ENCODE peak calls at places on chromosome 14, in six cellular contexts. One of them, this sample, is unnamed.

GRCh38 chr14:37594916-37595808 is at the start of the genes FOXA1 and TTC6:
- DNase-seq in IMR-90: peak; percentile 24
- DNase-seq in neuronal stem cell: peak; percentile 41
- DNase-seq in H9: peak; percentile 81
- DNase-seq in mesendoderm: peak; percentile 65
- DNase-seq in H1: peak; percentile 73
- DNase-seq in this sample: peak; percentile 47

GRCh38 chr14:35944847-35945246 is 118.7 kb downstream of the BRMS1L start:
- DNase-seq in IMR-90: no peak
- DNase-seq in neuronal stem cell: no peak
- DNase-seq in H9: peak; percentile 76
- DNase-seq in mesendoderm: peak; percentile 82
- DNase-seq in H1: peak; percentile 67
- DNase-seq in this sample: no peak

GRCh38 chr14:65073605-65074201 is 28.6 kb downstream of the MAX start:
- DNase-seq in IMR-90: no peak
- DNase-seq in neuronal stem cell: no peak
- DNase-seq in H9: no peak
- DNase-seq in mesendoderm: no peak
- DNase-seq in H1: no peak
- DNase-seq in this sample: no peak

GRCh38 chr14:63603749-63604277 is 37.9 kb downstream of the WDR89 start:
- DNase-seq in IMR-90: no peak
- DNase-seq in neuronal stem cell: no peak
- DNase-seq in H9: no peak
- DNase-seq in mesendoderm: no peak
- DNase-seq in H1: no peak
- DNase-seq in this sample: no peak

GRCh38 chr14:30874120-30874998 is at the start of gene COCH:
- DNase-seq in IMR-90: no peak
- DNase-seq in neuronal stem cell: peak; percentile 56
- DNase-seq in H9: peak; percentile 61
- DNase-seq in mesendoderm: peak; percentile 79
- DNase-seq in H1: peak; percentile 79
- DNase-seq in this sample: no peak

GRCh38 chr14:100302616-100303015 is 3.6 kb downstream of the SLC25A29 start:
- DNase-seq in IMR-90: no peak
- DNase-seq in neuronal stem cell: no peak
- DNase-seq in H9: no peak
- DNase-seq in mesendoderm: no peak
- DNase-seq in H1: no peak
- DNase-seq in this sample: no peak

GRCh38 chr14:55245657-55246268 is 25.5 kb upstream of the FBXO34 start:
- DNase-seq in IMR-90: peak; percentile 42
- DNase-seq in neuronal stem cell: no peak
- DNase-seq in H9: no peak
- DNase-seq in mesendoderm: peak; percentile 43
- DNase-seq in H1: no peak
- DNase-seq in this sample: peak; percentile 31

GRCh38 chr14:60183724-60184596 is 18.8 kb upstream of the DHRS7 start:
- DNase-seq in IMR-90: peak; percentile 77
- DNase-seq in neuronal stem cell: peak; percentile 56
- DNase-seq in H9: no peak
- DNase-seq in mesendoderm: peak; percentile 58
- DNase-seq in H1: no peak
- DNase-seq in this sample: peak; percentile 73

GRCh38 chr14:21070610-21071224 is 613 bp downstream of the ARHGEF40 start:
- DNase-seq in IMR-90: peak; percentile 46
- DNase-seq in neuronal stem cell: peak; percentile 84
- DNase-seq in H9: peak; percentile 81
- DNase-seq in mesendoderm: peak; percentile 94
- DNase-seq in H1: peak; percentile 86
- DNase-seq in this sample: peak; percentile 75

GRCh38 chr14:97707603-97708002 is 910.4 kb downstream of the VRK1 start:
- DNase-seq in IMR-90: no peak
- DNase-seq in neuronal stem cell: no peak
- DNase-seq in H9: no peak
- DNase-seq in mesendoderm: no peak
- DNase-seq in H1: no peak
- DNase-seq in this sample: no peak

GRCh38 chr14:68814376-68815287 is 21.8 kb upstream of the ZFP36L1 start:
- DNase-seq in IMR-90: peak; percentile 68
- DNase-seq in neuronal stem cell: no peak
- DNase-seq in H9: peak; percentile 78
- DNase-seq in mesendoderm: peak; percentile 93
- DNase-seq in H1: no peak
- DNase-seq in this sample: peak; percentile 82

GRCh38 chr14:99644723-99645544 is at the start of gene HHIPL1:
- DNase-seq in IMR-90: peak; percentile 17
- DNase-seq in neuronal stem cell: no peak
- DNase-seq in H9: no peak
- DNase-seq in mesendoderm: peak; percentile 27
- DNase-seq in H1: peak; percentile 70
- DNase-seq in this sample: peak; percentile 22

GRCh38 chr14:59262717-59263469 is 74.4 kb downstream of the DAAM1 start:
- DNase-seq in IMR-90: no peak
- DNase-seq in neuronal stem cell: no peak
- DNase-seq in H9: no peak
- DNase-seq in mesendoderm: no peak
- DNase-seq in H1: no peak
- DNase-seq in this sample: peak; percentile 65

GRCh38 chr14:71541271-71541670 is 391.0 kb upstream of the RGS6 start:
- DNase-seq in IMR-90: no peak
- DNase-seq in neuronal stem cell: no peak
- DNase-seq in H9: no peak
- DNase-seq in mesendoderm: no peak
- DNase-seq in H1: no peak
- DNase-seq in this sample: no peak

GRCh38 chr14:52325632-52326031 is 11.5 kb downstream of the PTGER2 start:
- DNase-seq in IMR-90: peak; percentile 92
- DNase-seq in neuronal stem cell: no peak
- DNase-seq in H9: no peak
- DNase-seq in mesendoderm: no peak
- DNase-seq in H1: no peak
- DNase-seq in this sample: peak; percentile 51

GRCh38 chr14:71734076-71734475 is 198.2 kb upstream of the RGS6 start:
- DNase-seq in IMR-90: no peak
- DNase-seq in neuronal stem cell: no peak
- DNase-seq in H9: no peak
- DNase-seq in mesendoderm: no peak
- DNase-seq in H1: no peak
- DNase-seq in this sample: no peak

GRCh38 chr14:74018029-74018703 is 922 bp downstream of the ENTPD5 start:
- DNase-seq in IMR-90: peak; percentile 64
- DNase-seq in neuronal stem cell: no peak
- DNase-seq in H9: no peak
- DNase-seq in mesendoderm: no peak
- DNase-seq in H1: no peak
- DNase-seq in this sample: peak; percentile 76

GRCh38 chr14:77151245-77151644 is 9.7 kb upstream of the ZDHHC22 start:
- DNase-seq in IMR-90: no peak
- DNase-seq in neuronal stem cell: peak; percentile 20
- DNase-seq in H9: peak; percentile 62
- DNase-seq in mesendoderm: peak; percentile 53
- DNase-seq in H1: peak; percentile 84
- DNase-seq in this sample: peak; percentile 14

GRCh38 chr14:68739701-68740100 is 53.2 kb downstream of the ZFP36L1 start:
- DNase-seq in IMR-90: no peak
- DNase-seq in neuronal stem cell: no peak
- DNase-seq in H9: no peak
- DNase-seq in mesendoderm: no peak
- DNase-seq in H1: no peak
- DNase-seq in this sample: no peak

GRCh38 chr14:102907980-102908730 is 14.3 kb upstream of the AMN start:
- DNase-seq in IMR-90: no peak
- DNase-seq in neuronal stem cell: no peak
- DNase-seq in H9: no peak
- DNase-seq in mesendoderm: no peak
- DNase-seq in H1: no peak
- DNase-seq in this sample: no peak

GRCh38 chr14:87944987-87945604 is 47.9 kb downstream of the GALC start:
- DNase-seq in IMR-90: peak; percentile 68
- DNase-seq in neuronal stem cell: peak; percentile 49
- DNase-seq in H9: no peak
- DNase-seq in mesendoderm: peak; percentile 37
- DNase-seq in H1: no peak
- DNase-seq in this sample: peak; percentile 62

GRCh38 chr14:38290601-38291190 is 34.8 kb upstream of the CLEC14A start:
- DNase-seq in IMR-90: peak; percentile 98
- DNase-seq in neuronal stem cell: no peak
- DNase-seq in H9: no peak
- DNase-seq in mesendoderm: no peak
- DNase-seq in H1: no peak
- DNase-seq in this sample: peak; percentile 96

GRCh38 chr14:87184180-87184579 is 808.8 kb downstream of the GALC start:
- DNase-seq in IMR-90: no peak
- DNase-seq in neuronal stem cell: no peak
- DNase-seq in H9: no peak
- DNase-seq in mesendoderm: no peak
- DNase-seq in H1: no peak
- DNase-seq in this sample: no peak

GRCh38 chr14:25033358-25033757 is 16.6 kb downstream of the STXBP6 start:
- DNase-seq in IMR-90: no peak
- DNase-seq in neuronal stem cell: no peak
- DNase-seq in H9: no peak
- DNase-seq in mesendoderm: no peak
- DNase-seq in H1: no peak
- DNase-seq in this sample: no peak

GRCh38 chr14:93009471-93010117 is 86.6 kb downstream of the CHGA start:
- DNase-seq in IMR-90: no peak
- DNase-seq in neuronal stem cell: no peak
- DNase-seq in H9: no peak
- DNase-seq in mesendoderm: no peak
- DNase-seq in H1: no peak
- DNase-seq in this sample: no peak

GRCh38 chr14:68744613-68745012 is 48.3 kb downstream of the ZFP36L1 start:
- DNase-seq in IMR-90: no peak
- DNase-seq in neuronal stem cell: no peak
- DNase-seq in H9: no peak
- DNase-seq in mesendoderm: no peak
- DNase-seq in H1: no peak
- DNase-seq in this sample: no peak

DNA sequence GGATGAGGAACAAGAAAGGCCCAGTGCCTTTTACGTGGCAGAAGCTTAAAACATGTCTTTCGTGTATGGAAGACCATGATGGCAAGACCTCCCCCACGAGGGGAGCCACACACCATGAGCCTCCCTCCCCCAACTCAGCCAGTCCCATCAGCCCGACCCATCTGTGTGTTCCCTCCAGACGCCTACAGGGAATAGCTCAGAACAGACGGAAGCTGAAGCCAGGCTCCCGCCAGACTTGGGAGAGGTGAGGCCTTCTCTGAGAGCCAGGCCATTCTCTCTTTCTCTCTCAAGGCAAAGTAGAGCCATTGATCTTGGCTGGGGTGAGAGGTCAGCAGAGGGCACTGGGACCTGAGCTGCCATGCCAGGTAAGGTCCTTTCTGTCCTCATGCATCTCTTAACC is 9.5 kb downstream of the REM2 start:
- DNase-seq in IMR-90: no peak
- DNase-seq in neuronal stem cell: no peak
- DNase-seq in H9: no peak
- DNase-seq in mesendoderm: no peak
- DNase-seq in H1: no peak
- DNase-seq in this sample: no peak
- H2BK15ac ChIP-seq in IMR-90: no peak overlapping the region
- H2BK15ac ChIP-seq in neuronal stem cell: no peak overlapping the region
- H2BK15ac ChIP-seq in H9: no peak overlapping the region
- H2BK15ac ChIP-seq in mesendoderm: no peak overlapping the region
- H2BK15ac ChIP-seq in H1: no peak overlapping the region
- H2BK15ac ChIP-seq in this sample: no peak overlapping the region

GRCh38 chr14:94615823-94616570 is 3.8 kb downstream of the SERPINA3 start:
- DNase-seq in IMR-90: no peak
- DNase-seq in neuronal stem cell: no peak
- DNase-seq in H9: no peak
- DNase-seq in mesendoderm: no peak
- DNase-seq in H1: no peak
- DNase-seq in this sample: no peak

GRCh38 chr14:94614802-94615201 is 2.6 kb downstream of the SERPINA3 start:
- DNase-seq in IMR-90: no peak
- DNase-seq in neuronal stem cell: no peak
- DNase-seq in H9: no peak
- DNase-seq in mesendoderm: no peak
- DNase-seq in H1: no peak
- DNase-seq in this sample: no peak

GRCh38 chr14:94613720-94614644 is 1.8 kb downstream of the SERPINA3 start:
- DNase-seq in IMR-90: no peak
- DNase-seq in neuronal stem cell: no peak
- DNase-seq in H9: no peak
- DNase-seq in mesendoderm: no peak
- DNase-seq in H1: no peak
- DNase-seq in this sample: no peak

GRCh38 chr14:94617366-94617941 is 5.3 kb downstream of the SERPINA3 start:
- DNase-seq in IMR-90: no peak
- DNase-seq in neuronal stem cell: no peak
- DNase-seq in H9: no peak
- DNase-seq in mesendoderm: no peak
- DNase-seq in H1: no peak
- DNase-seq in this sample: no peak

GRCh38 chr14:94615254-94615653 is 3.1 kb downstream of the SERPINA3 start:
- DNase-seq in IMR-90: no peak
- DNase-seq in neuronal stem cell: no peak
- DNase-seq in H9: no peak
- DNase-seq in mesendoderm: no peak
- DNase-seq in H1: no peak
- DNase-seq in this sample: no peak
- H2BK15ac ChIP-seq in IMR-90: no peak overlapping the region
- H2BK15ac ChIP-seq in neuronal stem cell: no peak overlapping the region
- H2BK15ac ChIP-seq in H9: no peak overlapping the region
- H2BK15ac ChIP-seq in mesendoderm: no peak overlapping the region
- H2BK15ac ChIP-seq in H1: no peak overlapping the region
- H2BK15ac ChIP-seq in this sample: no peak overlapping the region

GRCh38 chr14:41799817-41800216 is 193.1 kb downstream of the LRFN5 start:
- DNase-seq in IMR-90: no peak
- DNase-seq in neuronal stem cell: no peak
- DNase-seq in H9: no peak
- DNase-seq in mesendoderm: no peak
- DNase-seq in H1: no peak
- DNase-seq in this sample: no peak
- H2BK15ac ChIP-seq in IMR-90: no peak overlapping the region
- H2BK15ac ChIP-seq in neuronal stem cell: no peak overlapping the region
- H2BK15ac ChIP-seq in H9: no peak overlapping the region
- H2BK15ac ChIP-seq in mesendoderm: no peak overlapping the region
- H2BK15ac ChIP-seq in H1: no peak overlapping the region
- H2BK15ac ChIP-seq in this sample: no peak overlapping the region

DNA sequence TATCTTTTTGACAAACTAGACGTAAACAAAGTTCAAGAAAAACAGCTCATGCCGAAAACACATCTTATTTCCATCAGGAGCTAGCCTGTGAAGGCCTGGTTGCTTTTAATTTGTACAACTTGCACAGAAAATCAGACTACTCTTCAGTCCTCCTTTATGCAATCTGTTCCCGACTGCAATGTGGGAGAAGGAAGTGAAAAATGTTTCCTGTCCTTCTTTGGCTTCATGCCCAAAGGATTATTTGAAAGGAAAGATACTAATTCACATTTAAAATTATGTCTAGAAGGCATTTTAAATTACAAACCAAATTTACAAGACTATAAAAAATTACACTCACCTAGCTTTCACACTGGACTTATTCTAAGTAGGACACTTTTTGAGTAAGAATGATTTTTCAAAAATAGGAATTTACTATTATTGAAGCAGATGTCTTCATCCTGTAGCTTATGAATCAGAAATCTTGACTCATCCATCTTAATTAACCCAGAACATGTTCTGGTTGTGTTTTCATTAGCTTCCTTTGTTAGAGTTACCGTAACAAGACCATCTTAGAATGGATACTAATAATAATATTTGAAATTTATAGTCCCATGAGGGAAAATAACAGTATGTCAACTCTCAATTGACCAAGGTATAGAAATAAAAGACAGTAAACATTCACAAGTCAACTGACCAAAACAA is 272.6 kb downstream of the PRKD1 start:
- DNase-seq in IMR-90: peak; percentile 31
- DNase-seq in neuronal stem cell: no peak
- DNase-seq in H9: no peak
- DNase-seq in mesendoderm: no peak
- DNase-seq in H1: no peak
- DNase-seq in this sample: peak; percentile 41
- H2BK15ac ChIP-seq in IMR-90: no peak overlapping the region
- H2BK15ac ChIP-seq in neuronal stem cell: no peak overlapping the region
- H2BK15ac ChIP-seq in H9: no peak overlapping the region
- H2BK15ac ChIP-seq in mesendoderm: no peak overlapping the region
- H2BK15ac ChIP-seq in H1: no peak overlapping the region
- H2BK15ac ChIP-seq in this sample: no peak overlapping the region